ENCODE peak calls at places on chromosomes 11 and 22, in ten cellular contexts. M, E, P, J, T, W, Q, Z, H and F are unnamed samples.

GRCh38 chr11:12079726-12080556 is 30.4 kb upstream of the MICAL2 start:
- DNase-seq in H (peak; percentile 99), J (no peak), E (no peak), Q (peak; percentile 30), W (no peak), Z (peak; percentile 87), P (peak; percentile 74), T (peak; percentile 70), M (peak; percentile 96), F (no peak)

GRCh38 chr11:75072582-75072981 is 24.1 kb downstream of the OR2AT4 start:
- DNase-seq in M (no peak), Z (no peak), P (no peak), J (no peak), W (no peak), Q (no peak), E (no peak), H (no peak), T (no peak), F (no peak)

GRCh38 chr11:12410006-12410728 is 32.8 kb downstream of the PARVA start:
- DNase-seq in H (peak; percentile 57), M (peak; percentile 60), Z (no peak), Q (no peak), J (no peak), P (no peak), T (no peak), E (peak; percentile 58), W (no peak), F (no peak)

GRCh38 chr22:46484861-46485595 is 52.4 kb downstream of the CELSR1 start:
- DNase-seq in T (no peak), Z (no peak), H (no peak), J (no peak), W (no peak), P (no peak), E (no peak), Q (no peak), M (no peak), F (no peak)

GRCh38 chr11:75024764-75025211 is 36.1 kb downstream of the NEU3 start:
- DNase-seq in J (no peak), W (no peak), E (no peak), H (no peak), Q (no peak), P (no peak), Z (no peak), T (no peak), M (no peak), F (no peak)

GRCh38 chr22:26894766-26895485 is 237.5 kb downstream of the MIAT start:
- DNase-seq in Z (peak; percentile 32), W (no peak), H (peak; percentile 87), P (no peak), E (peak; percentile 17), T (no peak), Q (no peak), M (peak; percentile 75), J (no peak), F (no peak)

GRCh38 chr11:72781063-72781312 is 12.9 kb downstream of the STARD10 start:
- DNase-seq in J (no peak), H (no peak), Q (peak; percentile 78), P (no peak), T (peak; percentile 85), M (no peak), E (peak; percentile 63), W (no peak), Z (no peak), F (no peak)

GRCh38 chr11:78795862-78796261 is 221.2 kb upstream of the NARS2 start:
- DNase-seq in H (no peak), E (no peak), P (no peak), Z (no peak), J (no peak), T (no peak), M (no peak), Q (no peak), W (no peak), F (no peak)

DNA sequence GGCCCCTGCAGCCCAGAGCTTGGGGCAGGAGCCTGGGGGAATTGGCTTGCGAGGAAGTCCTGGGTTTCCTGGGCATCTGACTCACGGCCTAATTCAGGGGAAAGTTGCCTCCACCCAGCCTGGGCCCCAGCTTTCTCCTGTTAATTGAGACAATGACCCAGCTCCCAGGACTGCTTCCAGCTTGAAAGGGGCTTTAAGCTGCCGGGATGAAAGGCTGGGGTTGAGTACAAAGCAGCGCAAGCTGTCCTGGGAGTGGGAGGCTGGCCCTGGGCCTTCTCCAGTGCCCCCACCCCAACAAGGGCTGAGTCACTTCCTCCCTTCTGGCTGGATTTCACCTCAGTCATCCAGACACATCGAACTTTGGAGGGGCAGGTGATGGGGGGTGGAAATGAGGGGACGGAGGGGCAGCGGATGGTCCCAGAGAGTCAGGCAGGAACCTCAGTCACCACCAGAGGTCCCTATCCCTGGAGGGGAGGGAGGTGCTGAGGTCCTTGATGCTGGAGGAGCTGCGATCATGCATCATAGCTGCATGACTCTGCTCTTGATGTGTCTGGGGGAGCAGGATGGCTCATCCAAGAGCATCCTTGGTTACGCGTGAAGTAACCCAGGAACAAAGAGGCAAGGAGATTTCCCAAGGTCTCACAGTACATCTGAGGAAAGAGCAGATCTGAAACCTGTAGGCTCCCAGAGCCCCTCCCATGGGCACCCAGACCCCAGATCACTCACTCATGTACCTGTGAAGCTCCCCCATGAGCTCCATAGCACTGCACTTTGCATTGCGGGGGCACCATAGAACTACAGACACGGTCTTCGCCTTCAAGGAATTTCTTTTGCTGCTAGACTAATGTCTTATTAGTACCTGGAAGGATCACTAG is 30.0 kb upstream of the OAF start:
- DNase-seq in T (peak; percentile 31), W (no peak), P (peak; percentile 62), Q (no peak), M (peak; percentile 62), J (no peak), Z (no peak), E (no peak), H (peak; percentile 79), F (no peak)
- TF ChIP-seq CTCF in T (no peak), W (peak; percentile 14), P (no peak), Q (no peak), M (peak; percentile 43), J (no peak), Z (no peak), E (peak; percentile 52), H (peak; percentile 43), F (no peak)

GRCh38 chr22:21449531-21450319 is 17.5 kb upstream of the TMEM191C start:
- DNase-seq in H (no peak), J (no peak), T (peak; percentile 59), E (peak; percentile 41), Q (peak; percentile 7), M (no peak), Z (no peak), P (peak; percentile 24), W (no peak), F (no peak)

GRCh38 chr22:21446827-21447690 is 20.1 kb upstream of the TMEM191C start:
- DNase-seq in Z (no peak), H (no peak), T (peak; percentile 53), E (peak; percentile 31), P (no peak), M (no peak), Q (no peak), W (no peak), J (no peak), F (no peak)

GRCh38 chr22:21448627-21449416 is 18.4 kb upstream of the TMEM191C start:
- DNase-seq in Q (no peak), M (no peak), E (no peak), P (no peak), W (no peak), Z (no peak), T (peak; percentile 44), J (no peak), H (no peak), F (no peak)

GRCh38 chr22:21446128-21446826 is 20.9 kb upstream of the TMEM191C start:
- DNase-seq in T (peak; percentile 57), Z (no peak), J (no peak), P (peak; percentile 22), E (peak; percentile 43), Q (no peak), W (no peak), M (no peak), H (no peak), F (no peak)

DNA sequence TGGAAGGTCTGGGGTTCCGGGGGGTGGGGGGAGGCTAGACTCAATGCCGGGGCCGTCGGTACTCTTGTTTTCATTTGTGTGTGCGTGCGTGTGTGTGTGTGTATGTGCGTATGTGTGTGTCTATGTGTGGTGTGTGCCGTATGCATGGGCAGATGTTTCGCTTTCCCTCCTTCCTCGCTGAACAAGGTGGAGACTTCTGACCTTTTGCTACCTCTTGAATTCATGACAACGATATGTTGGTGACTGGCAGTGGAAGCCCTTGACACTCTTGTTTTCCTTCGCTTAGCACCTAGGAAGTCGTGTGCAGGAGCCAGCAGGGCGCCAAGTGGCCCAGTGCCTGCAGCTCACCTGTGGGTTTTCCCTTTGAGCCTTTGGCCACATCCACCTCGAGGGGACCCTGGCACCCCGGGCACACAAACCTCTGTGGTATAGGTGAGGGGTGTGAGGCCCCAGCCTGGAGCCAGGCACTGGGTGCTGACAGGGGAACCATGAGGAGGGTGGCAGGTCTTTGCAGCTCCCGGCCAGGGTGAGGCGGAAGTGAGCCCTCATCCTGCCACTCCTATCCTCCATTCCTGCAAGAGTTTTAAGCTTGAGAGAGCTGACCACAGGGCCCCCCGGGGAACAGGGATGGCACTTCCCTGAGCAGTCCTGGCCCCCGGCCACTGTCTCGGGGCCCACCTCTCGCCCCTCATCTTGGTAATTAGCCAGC is 19.3 kb upstream of the TMEM191C start:
- DNase-seq in Q (peak; percentile 77), M (no peak), P (no peak), W (no peak), T (peak; percentile 52), E (peak; percentile 69), Z (no peak), H (no peak), J (no peak), F (no peak)
- TF ChIP-seq CTCF in Q (no peak), M (peak; percentile 6), P (no peak), W (peak; percentile 69), T (no peak), E (peak; percentile 73), Z (peak; percentile 56), H (peak; percentile 7), J (no peak), F (peak; percentile 33)

DNA sequence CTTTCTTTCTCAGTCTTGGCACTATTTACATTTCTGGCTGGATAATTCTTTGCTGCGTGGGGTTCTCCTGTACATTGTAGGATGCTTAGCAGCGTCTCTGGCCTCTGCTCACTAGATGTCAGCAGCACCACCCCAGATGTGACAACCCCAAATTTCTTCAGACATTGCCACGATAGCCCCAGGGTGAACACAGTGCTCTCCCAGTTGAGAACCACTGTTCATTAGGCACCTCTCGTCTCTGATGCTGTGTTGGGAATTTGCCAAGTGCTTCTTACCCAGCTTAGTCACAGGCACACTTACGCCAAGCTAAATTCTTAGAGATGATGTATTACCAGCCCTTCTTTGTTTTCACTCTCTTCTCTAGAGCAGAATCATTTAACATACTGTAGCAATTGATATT is 9.4 kb downstream of the TRIM6 start:
- DNase-seq in T (no peak), Q (no peak), M (peak; percentile 87), W (peak; percentile 18), E (no peak), P (no peak), Z (no peak), H (peak; percentile 92), J (no peak), F (no peak)
- TF ChIP-seq CTCF in T (no peak), Q (no peak), M (no peak), W (peak; percentile 49), E (no peak), P (no peak), Z (no peak), H (no peak), J (peak; percentile 36), F (peak; percentile 15)

DNA sequence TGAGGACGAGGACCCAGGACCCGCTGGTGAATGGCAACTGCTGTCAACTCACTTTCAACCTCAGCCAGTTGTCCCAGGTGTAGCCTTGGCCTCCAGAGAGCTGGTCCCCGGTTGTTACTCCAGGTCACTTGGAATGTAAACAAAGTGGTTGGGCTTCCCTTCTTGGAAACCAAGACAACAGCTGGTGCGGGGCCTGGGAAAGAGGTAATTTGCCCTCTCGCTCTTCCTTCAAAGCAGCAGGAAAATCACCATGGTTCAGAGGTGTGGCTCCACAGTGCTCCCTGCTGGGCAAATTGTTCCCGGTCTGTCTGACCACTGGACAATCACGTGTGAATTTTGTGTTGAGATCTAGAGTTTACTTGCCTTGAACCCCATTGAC is 15.0 kb downstream of the SLC1A2 start:
- DNase-seq in E (peak; percentile 79), P (no peak), J (no peak), W (no peak), M (peak; percentile 51), H (peak; percentile 56), Q (peak; percentile 91), Z (no peak), T (peak; percentile 75), F (no peak)
- TF ChIP-seq CTCF in E (peak; percentile 73), P (peak; percentile 48), J (peak; percentile 42), W (peak; percentile 62), M (peak; percentile 60), H (peak; percentile 71), Q (peak; percentile 65), Z (peak; percentile 82), T (peak; percentile 49), F (peak; percentile 57)